ENCODE peak calls at places on chromosomes 3 and 15, in nine cellular contexts. W is cardiac fibroblast, S is foreskin fibroblast, X is fibroblast of lung, Q is fibroblast of pulmonary artery, U is BJ, Z is neural progenitor cell, G is stomach, T is endodermal cell. M is an unnamed sample.

GRCh38 chr3:185815391-185816282 is 9.2 kb downstream of the IGF2BP2 start:
- DNase-seq in Q (peak), S (no peak), G (no peak), X (peak), W (peak), Z (peak), U (no peak), T (no peak), M (no peak)

GRCh38 chr3:194254032-194254431 is 97.1 kb downstream of the CPN2 start:
- DNase-seq in S (no peak), Q (no peak), Z (no peak), G (peak), W (no peak), U (no peak), T (peak), X (no peak), M (no peak)

GRCh38 chr3:197880361-197881339 is 69.3 kb upstream of the RPL35A start:
- DNase-seq in T (no peak), Q (no peak), U (no peak), S (no peak), W (no peak), G (no peak), Z (peak), X (no peak), M (no peak)

GRCh38 chr3:42803800-42804112 is 534 bp downstream of the HIGD1A start:
- DNase-seq in Q (peak), S (no peak), Z (peak), W (no peak), U (no peak), X (peak), T (peak), G (peak), M (no peak)

GRCh38 chr3:141413387-141414140 is 45.3 kb downstream of the ZBTB38 start:
- DNase-seq in T (no peak), G (no peak), W (peak), S (no peak), Z (no peak), Q (no peak), X (peak), U (no peak), M (no peak)

GRCh38 chr3:171757377-171758034 is 52.8 kb downstream of the PLD1 start:
- DNase-seq in G (no peak), T (no peak), S (no peak), Q (no peak), Z (no peak), W (no peak), U (no peak), X (no peak), M (no peak)

GRCh38 chr3:20310629-20311028 is 124.6 kb upstream of the SGO1 start:
- DNase-seq in S (no peak), Q (peak), Z (peak), W (peak), T (no peak), G (no peak), X (no peak), U (no peak), M (no peak)

GRCh38 chr3:126056123-126056522 is 27.8 kb downstream of the SLC41A3 start:
- DNase-seq in T (no peak), G (no peak), Z (no peak), Q (no peak), S (no peak), W (no peak), U (no peak), X (no peak), M (no peak)

GRCh38 chr3:99626415-99626788 is 12.0 kb upstream of the COL8A1 start:
- DNase-seq in Q (no peak), Z (no peak), W (no peak), G (no peak), T (no peak), S (no peak), U (no peak), X (no peak), M (no peak)

GRCh38 chr3:108047987-108048386 is 42.8 kb downstream of the CD47 start:
- DNase-seq in Q (no peak), T (no peak), Z (no peak), S (no peak), U (no peak), X (no peak), W (no peak), G (no peak), M (no peak)

GRCh38 chr3:102074951-102075350 is 225.6 kb downstream of the NFKBIZ start:
- DNase-seq in G (no peak), S (no peak), T (no peak), Z (no peak), U (no peak), Q (no peak), X (no peak), W (no peak), M (no peak)

GRCh38 chr3:52330194-52330805 is 14.2 kb downstream of the DNAH1 start:
- DNase-seq in Q (no peak), X (no peak), S (no peak), G (no peak), T (no peak), W (no peak), Z (no peak), U (no peak), M (no peak)

GRCh38 chr3:24401090-24401810 is 93.4 kb downstream of the THRB start:
- DNase-seq in W (peak), S (no peak), X (no peak), Q (no peak), Z (no peak), T (no peak), G (no peak), U (no peak), M (no peak)

GRCh38 chr3:151974067-151974466 is 100.6 kb downstream of the SUCNR1 start:
- DNase-seq in U (peak), Z (peak), W (peak), Q (peak), G (no peak), S (peak), X (peak), T (no peak), M (peak)

DNA sequence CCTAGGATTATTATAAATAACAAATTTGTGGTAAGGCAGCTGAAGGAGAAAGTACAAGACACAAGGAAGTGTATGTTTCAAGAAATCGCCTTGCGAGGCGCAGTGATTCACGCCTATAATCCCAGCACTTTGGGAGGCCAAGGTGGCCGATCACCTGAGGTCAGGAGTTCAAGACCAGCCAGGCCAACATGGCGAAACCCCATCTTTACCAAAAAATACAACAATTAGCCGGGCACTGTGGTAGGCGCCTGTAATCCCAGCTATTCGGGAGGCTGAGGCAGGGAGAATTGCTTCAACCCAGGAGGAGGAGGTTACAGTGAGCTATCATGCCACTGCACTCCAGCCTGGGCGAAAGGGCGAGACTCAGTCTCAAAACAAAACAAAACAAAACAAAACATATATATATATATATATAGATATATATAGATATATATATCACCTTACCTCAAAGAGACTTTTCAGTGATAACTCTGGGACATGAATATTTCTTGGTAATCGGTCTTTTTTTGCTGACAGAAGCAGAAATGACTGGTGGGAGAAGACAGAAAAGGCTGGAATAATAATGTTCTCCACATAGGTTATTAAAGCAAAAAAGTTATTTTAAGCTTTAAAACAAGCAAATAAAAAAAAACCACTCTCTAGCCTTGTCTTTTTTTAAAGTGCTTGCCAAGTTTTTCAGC is 52.3 kb downstream of the TRANK1 start:
- DNase-seq in T (no peak), X (no peak), U (no peak), Z (no peak), S (no peak), Q (no peak), G (no peak), W (no peak), M (no peak)
- H3K4me3 ChIP-seq in T (no peak), X (no peak), U (no peak), Z (no peak), S (no peak), Q (no peak), G (no peak), W (no peak), M (no peak)

DNA sequence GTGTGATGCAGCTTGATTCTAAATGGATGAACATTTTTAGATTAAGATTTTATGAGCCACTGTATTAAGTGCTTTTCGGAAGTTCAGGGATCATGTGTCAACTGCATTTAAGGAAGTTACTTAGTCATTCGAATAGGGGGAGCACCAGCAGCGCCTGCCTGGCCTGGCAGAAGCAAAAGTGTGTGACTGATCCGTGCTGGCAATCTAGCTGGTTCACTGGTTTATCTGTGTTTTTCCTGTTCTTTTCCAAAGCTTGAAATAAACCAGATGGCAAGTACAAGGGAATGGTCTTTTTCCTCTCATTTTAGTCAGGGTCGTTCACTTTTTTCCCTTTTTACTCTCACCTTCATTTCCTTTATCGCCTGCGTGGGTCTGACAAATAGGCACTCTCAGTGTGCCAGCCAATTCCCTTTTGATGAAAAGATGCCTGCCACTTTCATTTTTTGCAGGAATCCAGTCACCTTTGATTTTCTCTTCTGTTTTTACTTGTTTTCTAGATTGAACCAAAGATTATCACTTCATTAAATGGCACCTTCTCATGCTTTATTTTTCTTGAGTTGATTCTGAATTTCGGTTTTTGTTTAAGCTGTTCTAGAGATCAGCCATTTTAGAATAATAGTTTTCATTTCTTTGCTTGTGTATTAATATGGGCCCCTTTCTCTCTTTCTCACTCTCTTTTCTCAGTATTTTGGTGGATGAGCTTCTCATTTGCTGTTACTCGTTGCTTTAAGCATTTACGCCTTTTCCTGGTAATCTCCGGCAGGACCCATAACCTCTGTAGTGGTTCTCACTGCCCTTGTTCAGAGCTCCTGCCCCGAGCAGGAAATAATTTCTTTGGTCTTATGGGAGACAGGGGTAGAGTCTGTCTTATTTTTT is 2.8 kb downstream of the ABHD2 start:
- DNase-seq in Z (no peak), Q (peak), G (peak), T (no peak), U (peak), X (peak), S (peak), W (peak), M (peak)
- H3K4me3 ChIP-seq in Z (no peak), Q (peak), G (peak), T (no peak), U (no peak), X (peak), S (peak), W (peak), M (peak)

GRCh38 chr15:40366204-40367037 is 8.4 kb downstream of the DISP2 start:
- DNase-seq in T (peak), U (no peak), Q (no peak), G (no peak), S (no peak), Z (no peak), W (no peak), X (no peak), M (no peak)

GRCh38 chr15:40367038-40367672 is 9.1 kb downstream of the DISP2 start:
- DNase-seq in U (no peak), Z (no peak), S (no peak), G (peak), X (no peak), W (no peak), Q (no peak), T (peak), M (no peak)

GRCh38 chr15:40369474-40369869 is 11.5 kb downstream of the DISP2 start:
- DNase-seq in W (no peak), X (no peak), T (no peak), G (no peak), S (no peak), U (no peak), Q (no peak), Z (no peak), M (no peak)

GRCh38 chr15:40368701-40369473 is 10.9 kb downstream of the DISP2 start:
- DNase-seq in Q (no peak), T (peak), W (no peak), U (no peak), G (no peak), S (no peak), Z (no peak), X (no peak), M (no peak)

GRCh38 chr15:40367673-40368611 is 9.9 kb downstream of the DISP2 start:
- DNase-seq in S (peak), G (peak), W (peak), Z (peak), Q (peak), X (peak), T (peak), U (no peak), M (peak)
- H3K4me3 ChIP-seq in S (no peak), G (peak), W (peak), Z (peak), Q (peak), X (no peak), T (no peak), U (peak), M (peak)

GRCh38 chr15:88465633-88466219 is 1.5 kb downstream of the MRPL46 start:
- DNase-seq in U (peak), T (peak), G (no peak), W (peak), X (peak), Z (no peak), S (peak), Q (peak), M (peak)
- H3K4me3 ChIP-seq in U (no peak), T (peak), G (peak), W (no peak), X (no peak), Z (peak), S (peak), Q (no peak), M (no peak)

GRCh38 chr15:63461230-63461629 is 43.2 kb upstream of the USP3 start:
- DNase-seq in U (no peak), Z (peak), X (no peak), T (peak), Q (peak), W (no peak), G (peak), S (no peak), M (no peak)
- H3K4me3 ChIP-seq in U (no peak), Z (peak), X (no peak), T (no peak), Q (no peak), W (no peak), G (peak), S (no peak), M (no peak)

DNA sequence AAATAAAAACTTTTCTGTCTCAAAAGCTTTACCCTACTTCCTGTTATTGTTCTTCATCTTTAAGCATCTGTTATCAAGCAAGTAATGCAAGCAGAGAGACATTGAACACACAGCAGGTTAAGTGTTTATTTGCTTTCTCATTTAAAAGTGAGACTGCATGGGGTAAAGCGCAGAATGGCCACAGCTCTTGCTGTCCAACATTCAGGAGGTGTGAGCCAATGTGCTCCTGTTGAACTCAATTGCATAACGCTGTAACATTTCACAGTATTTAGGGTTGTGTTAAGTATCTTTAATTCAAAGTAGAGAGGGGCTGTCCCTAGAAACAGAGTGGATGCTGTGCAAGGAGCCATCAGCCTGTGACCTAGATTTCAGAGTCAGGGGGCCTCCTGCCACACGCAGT is 815.4 kb downstream of the VGLL3 start:
- DNase-seq in S (no peak), G (no peak), Z (peak), W (no peak), Q (no peak), T (peak), X (no peak), U (no peak), M (no peak)
- H3K4me3 ChIP-seq in S (no peak), G (no peak), Z (no peak), W (no peak), Q (no peak), T (no peak), X (no peak), U (no peak), M (no peak)

GRCh38 chr3:40477671-40478070 is 749 bp downstream of the ZNF619 start:
- DNase-seq in Q (peak), X (no peak), T (no peak), S (no peak), U (no peak), G (no peak), Z (no peak), W (peak), M (no peak)
- H3K4me3 ChIP-seq in Q (peak), X (peak), T (peak), S (peak), U (peak), G (peak), Z (peak), W (peak), M (peak)

M was measured in skeletal muscle cell.